ENCODE peak calls at places on chromosomes 5 and 9, in seven cellular contexts. Y is BJ; G is stimulated activated CD8-positive, alpha-beta memory T cell treated with anti-CD3 and anti-CD28 coated beads, Interleukin-4, amount 100 ng/mL, for 4 hours; J is T-helper 1 cell; O is NCI-H460; A is stimulated activated CD4-positive, alpha-beta T cell treated with anti-CD3 and anti-CD28 coated beads, Interleukin-1b, Interleukin-23, amount 100 ng/mL, for 24 hours; R is A172. C is an unnamed sample.

GRCh38 chr9:124780060-124780756 is 3.3 kb downstream of the OLFML2A start:
- DNase-seq in Y (no peak), G (no peak), J (no peak), O (no peak), A (no peak), R (no peak), C (no peak)

GRCh38 chr9:113876806-113877236 is 712 bp downstream of the ZNF618 start:
- DNase-seq in Y (no peak), G (no peak), J (no peak), O (no peak), A (no peak), R (no peak), C (no peak)

GRCh38 chr5:167754501-167754941 is 536.9 kb upstream of the WWC1 start:
- DNase-seq in Y (no peak), G (no peak), J (no peak), O (no peak), A (no peak), R (peak; percentile 87), C (no peak)

GRCh38 chr5:143577554-143577953 is 174.1 kb upstream of the NR3C1 start:
- DNase-seq in Y (no peak), G (no peak), J (no peak), O (no peak), A (no peak), R (no peak), C (no peak)

GRCh38 chr5:157196045-157196444 is 15.4 kb downstream of the ITK start:
- DNase-seq in Y (no peak), G (no peak), J (no peak), O (no peak), A (no peak), R (no peak), C (no peak)

GRCh38 chr5:55327281-55327680 is 19.5 kb downstream of the MTREX start:
- DNase-seq in Y (no peak), G (no peak), J (no peak), O (no peak), A (no peak), R (no peak), C (no peak)

GRCh38 chr9:119050281-119050680 is 319.0 kb downstream of the BRINP1 start:
- DNase-seq in Y (no peak), G (no peak), J (no peak), O (no peak), A (no peak), R (no peak), C (no peak)

GRCh38 chr5:22329683-22330082 is 523.5 kb downstream of the CDH12 start:
- DNase-seq in Y (no peak), G (no peak), J (no peak), O (no peak), A (no peak), R (no peak), C (no peak)

GRCh38 chr9:121731090-121731489 is 79.7 kb downstream of the DAB2IP start:
- DNase-seq in Y (no peak), G (no peak), J (no peak), O (no peak), A (no peak), R (no peak), C (no peak)

GRCh38 chr5:65577141-65577540 is 14.0 kb downstream of the PPWD1 start:
- DNase-seq in Y (no peak), G (no peak), J (no peak), O (no peak), A (no peak), R (no peak), C (no peak)